ENCODE peak calls at places on chromosomes 16 and 17, in five cellular contexts. E is ascending aorta, V is WERI-Rb-1, A is uterus, W is SK-N-SH. M is an unnamed sample.

GRCh38 chr17:34519286-34519685 is 60.1 kb upstream of the TMEM132E start:
- DNase-seq in E (no peak), V (peak; percentile 54), A (no peak), W (peak; percentile 49), M (no peak)

GRCh38 chr16:471353-472198 is 46.1 kb downstream of the RAB11FIP3 start:
- DNase-seq in E (no peak), V (no peak), A (no peak), W (peak; percentile 55), M (no peak)

GRCh38 chr16:4081035-4081434 is 35.2 kb downstream of the ADCY9 start:
- DNase-seq in E (peak; percentile 55), V (no peak), A (no peak), W (no peak), M (no peak)

GRCh38 chr17:29451338-29451737 is 61.2 kb downstream of the TAOK1 start:
- DNase-seq in E (no peak), V (no peak), A (no peak), W (no peak), M (no peak)

GRCh38 chr16:16014329-16015224 is 65.2 kb downstream of the ABCC1 start:
- DNase-seq in E (peak; percentile 96), V (no peak), A (peak; percentile 41), W (no peak), M (peak; percentile 87)

GRCh38 chr16:1961651-1962067 is 2.3 kb downstream of the NDUFB10 start:
- DNase-seq in E (no peak), V (no peak), A (no peak), W (no peak), M (no peak)

GRCh38 chr16:59988591-59988990 is 1254.5 kb upstream of the GOT2 start:
- DNase-seq in E (no peak), V (no peak), A (no peak), W (no peak), M (no peak)

GRCh38 chr17:46822388-46822921 is 4.0 kb upstream of the WNT3 start:
- DNase-seq in E (no peak), V (no peak), A (no peak), W (no peak), M (no peak)

GRCh38 chr17:72381597-72382397 is 261.0 kb downstream of the SOX9 start:
- DNase-seq in E (no peak), V (peak; percentile 42), A (no peak), W (peak; percentile 54), M (no peak)

GRCh38 chr16:11178424-11178823 is 77.6 kb downstream of the SOCS1 start:
- DNase-seq in E (no peak), V (no peak), A (no peak), W (no peak), M (no peak)

GRCh38 chr17:77163521-77164280 is 22.9 kb downstream of the SEC14L1 start:
- DNase-seq in E (no peak), V (no peak), A (no peak), W (no peak), M (no peak)

GRCh38 chr16:25366078-25366477 is 108.4 kb upstream of the ZKSCAN2 start:
- DNase-seq in E (no peak), V (no peak), A (no peak), W (no peak), M (no peak)

DNA sequence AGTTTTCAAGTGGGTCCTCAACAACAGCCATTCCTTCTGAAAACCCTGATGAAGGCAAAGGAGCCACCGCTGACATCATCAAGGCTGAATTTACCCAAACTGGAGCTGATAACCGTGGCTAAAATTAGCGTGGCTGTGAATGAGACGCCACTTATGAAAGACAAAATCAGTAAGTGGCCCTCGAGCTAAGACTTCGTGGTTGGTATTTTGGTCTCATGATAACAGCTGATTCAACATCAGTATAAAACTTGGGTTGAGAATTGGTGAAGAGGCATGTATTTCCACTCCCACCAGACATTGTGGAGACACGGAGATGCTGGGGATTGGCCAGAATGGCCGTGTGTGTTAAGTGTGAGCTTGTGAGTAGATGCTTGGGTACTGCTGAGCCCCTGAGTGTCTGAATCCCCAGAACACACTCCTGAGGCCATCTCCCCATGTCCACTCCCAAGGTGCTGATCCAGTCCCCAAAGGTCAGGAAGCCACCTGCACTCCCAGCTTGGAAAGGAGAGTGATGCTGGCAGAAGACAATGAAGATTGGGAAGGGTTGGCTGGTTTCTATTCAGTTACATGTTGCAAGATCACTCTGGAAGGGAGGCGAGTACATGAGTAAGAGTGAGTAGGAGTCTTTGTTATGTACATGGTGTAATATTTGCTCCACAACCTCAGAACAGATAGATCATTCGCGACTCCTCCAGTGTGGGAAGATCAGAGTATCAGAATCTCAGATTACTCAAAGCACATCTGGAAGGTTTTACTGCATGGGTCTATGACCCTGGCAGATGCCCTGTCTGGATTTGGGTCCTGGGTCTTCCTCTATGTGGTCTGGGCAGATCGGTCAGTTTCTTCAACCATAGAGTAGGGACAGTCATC is 207.7 kb downstream of the HS3ST3A1 start:
- DNase-seq in E (no peak), V (no peak), A (no peak), W (no peak), M (no peak)
- H3K27ac ChIP-seq in E (no peak overlapping the region), V (no peak overlapping the region), A (no peak overlapping the region), W (no peak overlapping the region), M (no peak overlapping the region)

GRCh38 chr17:27496005-27496404 is 39.8 kb downstream of the KSR1 start:
- DNase-seq in E (no peak), V (no peak), A (no peak), W (no peak), M (no peak)

GRCh38 chr17:27495460-27495859 is 39.2 kb downstream of the KSR1 start:
- DNase-seq in E (no peak), V (no peak), A (no peak), W (no peak), M (no peak)

GRCh38 chr17:27496971-27497370 is 40.7 kb downstream of the KSR1 start:
- DNase-seq in E (no peak), V (no peak), A (no peak), W (no peak), M (no peak)

GRCh38 chr17:27497696-27498095 is 41.4 kb downstream of the KSR1 start:
- DNase-seq in E (no peak), V (no peak), A (no peak), W (no peak), M (no peak)

GRCh38 chr17:27496501-27496943 is 40.3 kb downstream of the KSR1 start:
- DNase-seq in E (no peak), V (peak; percentile 78), A (no peak), W (no peak), M (no peak)
- H3K27ac ChIP-seq in E (no peak overlapping the region), V (peak overlapping the region; percentile 94), A (no peak overlapping the region), W (no peak overlapping the region), M (no peak overlapping the region)

GRCh38 chr17:2064147-2064489 is 9.2 kb downstream of the HIC1 start:
- DNase-seq in E (no peak), V (no peak), A (peak; percentile 21), W (no peak), M (no peak)

GRCh38 chr17:2063306-2064146 is 8.6 kb downstream of the HIC1 start:
- DNase-seq in E (no peak), V (no peak), A (peak; percentile 75), W (no peak), M (no peak)

GRCh38 chr17:2064980-2065785 is 10.3 kb downstream of the HIC1 start:
- DNase-seq in E (no peak), V (peak; percentile 84), A (peak; percentile 64), W (peak; percentile 66), M (peak; percentile 56)

GRCh38 chr17:2062571-2063183 is 7.8 kb downstream of the HIC1 start:
- DNase-seq in E (no peak), V (no peak), A (peak; percentile 69), W (no peak), M (no peak)

DNA sequence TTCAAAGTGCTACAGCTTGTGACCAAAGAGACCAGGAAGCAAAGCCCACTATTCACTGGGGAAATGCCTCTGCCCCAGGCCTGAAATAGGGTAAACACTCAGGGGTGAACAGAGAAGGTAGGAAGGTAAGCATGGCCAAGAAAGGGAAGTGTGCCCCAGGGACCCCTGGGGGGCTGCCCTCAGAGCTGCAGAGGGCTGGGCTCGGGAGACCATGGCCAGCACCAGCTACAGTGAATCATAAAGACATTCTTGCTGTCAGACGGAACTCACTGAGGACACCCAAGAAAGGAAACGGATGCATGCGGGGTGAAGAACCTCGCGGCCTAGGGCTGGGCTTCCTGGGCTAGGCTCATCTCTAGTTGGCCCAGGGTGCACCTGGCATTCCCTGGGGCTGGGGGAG is 9.6 kb downstream of the HIC1 start:
- DNase-seq in E (no peak), V (no peak), A (peak; percentile 34), W (no peak), M (no peak)
- H3K27ac ChIP-seq in E (peak overlapping the region; percentile 41), V (no peak overlapping the region), A (peak overlapping the region; percentile 94), W (no peak overlapping the region), M (peak overlapping the region; percentile 59)

GRCh38 chr16:77496934-77497333 is 62.1 kb upstream of the ADAMTS18 start:
- DNase-seq in E (no peak), V (no peak), A (no peak), W (no peak), M (no peak)

GRCh38 chr16:77491091-77491490 is 56.3 kb upstream of the ADAMTS18 start:
- DNase-seq in E (no peak), V (no peak), A (no peak), W (no peak), M (no peak)
- H3K27ac ChIP-seq in E (no peak overlapping the region), V (no peak overlapping the region), A (no peak overlapping the region), W (no peak overlapping the region), M (no peak overlapping the region)

DNA sequence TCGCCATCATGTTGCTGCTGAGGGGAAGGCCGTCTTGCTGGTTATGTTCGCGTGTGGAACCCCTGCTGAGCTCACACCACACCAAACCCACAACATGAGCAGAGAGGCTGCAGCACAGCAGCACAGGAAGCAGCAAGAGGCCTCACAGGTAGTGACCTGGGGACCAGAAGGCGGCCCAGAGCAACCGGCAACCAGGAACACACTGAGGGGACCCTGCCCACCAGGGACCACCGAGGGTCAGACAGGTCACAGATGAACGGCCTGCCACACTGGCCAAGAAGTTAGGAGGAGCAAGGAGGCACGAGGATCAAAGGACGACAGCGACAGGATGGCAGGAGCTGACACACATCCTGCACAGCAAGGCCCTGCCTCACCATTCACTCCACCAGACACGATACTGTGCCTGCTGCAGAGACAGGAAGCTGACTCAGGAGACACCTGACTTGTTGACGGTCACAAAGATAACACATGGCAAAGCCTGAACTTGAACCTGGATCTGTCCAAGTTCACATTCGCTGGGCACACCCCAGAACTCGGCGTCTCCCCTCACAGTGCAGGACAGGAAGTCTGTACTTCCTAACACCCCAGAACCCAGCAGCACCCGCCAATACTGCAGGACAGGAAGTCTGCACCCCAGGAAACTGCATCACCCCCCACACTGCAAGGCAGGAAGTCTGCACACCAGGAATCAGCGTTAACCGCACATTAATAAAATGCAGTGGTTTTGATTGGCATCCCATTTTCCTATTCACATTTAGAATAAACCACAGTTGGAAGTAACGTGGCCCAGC is 98.5 kb downstream of the ZNF778 start:
- DNase-seq in E (no peak), V (no peak), A (peak; percentile 52), W (no peak), M (peak; percentile 37)
- H3K27ac ChIP-seq in E (peak overlapping the region; percentile 9), V (no peak overlapping the region), A (no peak overlapping the region), W (peak overlapping the region; percentile 68), M (no peak overlapping the region)

DNA sequence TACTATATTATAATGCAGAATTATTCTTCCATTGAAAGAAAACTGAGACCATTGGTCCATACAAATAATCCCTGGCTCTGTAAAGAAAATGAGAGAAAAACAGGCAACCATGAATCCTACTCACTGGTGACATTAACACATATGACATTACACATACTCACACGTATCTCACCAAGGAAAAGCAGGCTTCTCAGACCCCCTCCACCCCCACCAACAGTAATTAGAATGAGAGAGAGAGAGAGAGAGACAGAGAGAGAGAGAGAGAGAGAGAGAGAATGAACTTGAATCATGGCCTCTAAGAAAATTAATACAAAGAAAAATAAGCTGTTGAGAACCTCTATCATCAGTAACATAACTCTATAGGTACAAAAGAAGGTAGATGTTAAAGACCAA is 132.0 kb downstream of the SNX11 start:
- DNase-seq in E (no peak), V (no peak), A (no peak), W (no peak), M (no peak)
- H3K27ac ChIP-seq in E (no peak overlapping the region), V (no peak overlapping the region), A (no peak overlapping the region), W (no peak overlapping the region), M (no peak overlapping the region)